ENCODE peak calls at places on chromosome 18, in nine cellular contexts. One of them, this sample, is unnamed.

GRCh38 chr18:62526098-62527025 is 3.5 kb downstream of the ZCCHC2 start:
- DNase-seq in activated T-helper 9 cell treated with anti-CD3 and anti-CD28 coated beads, Interleukin-2, amount 50 U/mL, for 16 hours: peak
- DNase-seq in stimulated activated CD8-positive, alpha-beta memory T cell treated with anti-CD3 and anti-CD28 coated beads, Interleukin-7, amount 100 ng/mL, for 24 hours: peak
- DNase-seq in RWPE1: peak
- DNase-seq in activated naive CD4-positive, alpha-beta T cell treated with anti-CD3 and anti-CD28 coated beads for 36 hours: peak
- DNase-seq in RKO: peak
- DNase-seq in activated T-cell treated with anti-CD3 and anti-CD28 coated beads for 48 hours: peak
- DNase-seq in NAMALWA: peak
- DNase-seq in NCI-H1092 treated with DMSO at 0.1 percent for 48 hours: peak
- DNase-seq in this sample: peak

GRCh38 chr18:14925281-14925709 is 177.3 kb downstream of the ANKRD30B start:
- DNase-seq in activated T-helper 9 cell treated with anti-CD3 and anti-CD28 coated beads, Interleukin-2, amount 50 U/mL, for 16 hours: no peak
- DNase-seq in stimulated activated CD8-positive, alpha-beta memory T cell treated with anti-CD3 and anti-CD28 coated beads, Interleukin-7, amount 100 ng/mL, for 24 hours: no peak
- DNase-seq in RWPE1: no peak
- DNase-seq in activated naive CD4-positive, alpha-beta T cell treated with anti-CD3 and anti-CD28 coated beads for 36 hours: no peak
- DNase-seq in RKO: no peak
- DNase-seq in activated T-cell treated with anti-CD3 and anti-CD28 coated beads for 48 hours: no peak
- DNase-seq in NAMALWA: no peak
- DNase-seq in NCI-H1092 treated with DMSO at 0.1 percent for 48 hours: no peak
- DNase-seq in this sample: no peak

GRCh38 chr18:13235981-13236380 is 17.4 kb downstream of the LDLRAD4 start:
- DNase-seq in activated T-helper 9 cell treated with anti-CD3 and anti-CD28 coated beads, Interleukin-2, amount 50 U/mL, for 16 hours: no peak
- DNase-seq in stimulated activated CD8-positive, alpha-beta memory T cell treated with anti-CD3 and anti-CD28 coated beads, Interleukin-7, amount 100 ng/mL, for 24 hours: no peak
- DNase-seq in RWPE1: no peak
- DNase-seq in activated naive CD4-positive, alpha-beta T cell treated with anti-CD3 and anti-CD28 coated beads for 36 hours: no peak
- DNase-seq in RKO: no peak
- DNase-seq in activated T-cell treated with anti-CD3 and anti-CD28 coated beads for 48 hours: no peak
- DNase-seq in NAMALWA: no peak
- DNase-seq in NCI-H1092 treated with DMSO at 0.1 percent for 48 hours: peak
- DNase-seq in this sample: no peak

GRCh38 chr18:33669589-33669988 is 91.6 kb downstream of the ASXL3 start:
- DNase-seq in activated T-helper 9 cell treated with anti-CD3 and anti-CD28 coated beads, Interleukin-2, amount 50 U/mL, for 16 hours: no peak
- DNase-seq in stimulated activated CD8-positive, alpha-beta memory T cell treated with anti-CD3 and anti-CD28 coated beads, Interleukin-7, amount 100 ng/mL, for 24 hours: no peak
- DNase-seq in RWPE1: no peak
- DNase-seq in activated naive CD4-positive, alpha-beta T cell treated with anti-CD3 and anti-CD28 coated beads for 36 hours: no peak
- DNase-seq in RKO: no peak
- DNase-seq in activated T-cell treated with anti-CD3 and anti-CD28 coated beads for 48 hours: no peak
- DNase-seq in NAMALWA: no peak
- DNase-seq in NCI-H1092 treated with DMSO at 0.1 percent for 48 hours: no peak
- DNase-seq in this sample: no peak

GRCh38 chr18:8704361-8705279 is 736 bp upstream of the MTCL1 start:
- DNase-seq in activated T-helper 9 cell treated with anti-CD3 and anti-CD28 coated beads, Interleukin-2, amount 50 U/mL, for 16 hours: peak
- DNase-seq in stimulated activated CD8-positive, alpha-beta memory T cell treated with anti-CD3 and anti-CD28 coated beads, Interleukin-7, amount 100 ng/mL, for 24 hours: peak
- DNase-seq in RWPE1: peak
- DNase-seq in activated naive CD4-positive, alpha-beta T cell treated with anti-CD3 and anti-CD28 coated beads for 36 hours: peak
- DNase-seq in RKO: peak
- DNase-seq in activated T-cell treated with anti-CD3 and anti-CD28 coated beads for 48 hours: peak
- DNase-seq in NAMALWA: peak
- DNase-seq in NCI-H1092 treated with DMSO at 0.1 percent for 48 hours: peak
- DNase-seq in this sample: peak

GRCh38 chr18:581106-581505 is 926 bp downstream of the CETN1 start:
- DNase-seq in activated T-helper 9 cell treated with anti-CD3 and anti-CD28 coated beads, Interleukin-2, amount 50 U/mL, for 16 hours: no peak
- DNase-seq in stimulated activated CD8-positive, alpha-beta memory T cell treated with anti-CD3 and anti-CD28 coated beads, Interleukin-7, amount 100 ng/mL, for 24 hours: no peak
- DNase-seq in RWPE1: no peak
- DNase-seq in activated naive CD4-positive, alpha-beta T cell treated with anti-CD3 and anti-CD28 coated beads for 36 hours: no peak
- DNase-seq in RKO: no peak
- DNase-seq in activated T-cell treated with anti-CD3 and anti-CD28 coated beads for 48 hours: no peak
- DNase-seq in NAMALWA: no peak
- DNase-seq in NCI-H1092 treated with DMSO at 0.1 percent for 48 hours: no peak
- DNase-seq in this sample: no peak

GRCh38 chr18:12393510-12393909 is 14.2 kb upstream of the PRELID3A start:
- DNase-seq in activated T-helper 9 cell treated with anti-CD3 and anti-CD28 coated beads, Interleukin-2, amount 50 U/mL, for 16 hours: no peak
- DNase-seq in stimulated activated CD8-positive, alpha-beta memory T cell treated with anti-CD3 and anti-CD28 coated beads, Interleukin-7, amount 100 ng/mL, for 24 hours: no peak
- DNase-seq in RWPE1: no peak
- DNase-seq in activated naive CD4-positive, alpha-beta T cell treated with anti-CD3 and anti-CD28 coated beads for 36 hours: no peak
- DNase-seq in RKO: no peak
- DNase-seq in activated T-cell treated with anti-CD3 and anti-CD28 coated beads for 48 hours: no peak
- DNase-seq in NAMALWA: no peak
- DNase-seq in NCI-H1092 treated with DMSO at 0.1 percent for 48 hours: no peak
- DNase-seq in this sample: no peak

GRCh38 chr18:35029770-35030169 is 11.4 kb upstream of the MAPRE2 start:
- DNase-seq in activated T-helper 9 cell treated with anti-CD3 and anti-CD28 coated beads, Interleukin-2, amount 50 U/mL, for 16 hours: no peak
- DNase-seq in stimulated activated CD8-positive, alpha-beta memory T cell treated with anti-CD3 and anti-CD28 coated beads, Interleukin-7, amount 100 ng/mL, for 24 hours: no peak
- DNase-seq in RWPE1: no peak
- DNase-seq in activated naive CD4-positive, alpha-beta T cell treated with anti-CD3 and anti-CD28 coated beads for 36 hours: no peak
- DNase-seq in RKO: no peak
- DNase-seq in activated T-cell treated with anti-CD3 and anti-CD28 coated beads for 48 hours: no peak
- DNase-seq in NAMALWA: peak
- DNase-seq in NCI-H1092 treated with DMSO at 0.1 percent for 48 hours: no peak
- DNase-seq in this sample: no peak

GRCh38 chr18:13570216-13570615 is 156.1 kb downstream of the FAM210A start:
- DNase-seq in activated T-helper 9 cell treated with anti-CD3 and anti-CD28 coated beads, Interleukin-2, amount 50 U/mL, for 16 hours: no peak
- DNase-seq in stimulated activated CD8-positive, alpha-beta memory T cell treated with anti-CD3 and anti-CD28 coated beads, Interleukin-7, amount 100 ng/mL, for 24 hours: no peak
- DNase-seq in RWPE1: no peak
- DNase-seq in activated naive CD4-positive, alpha-beta T cell treated with anti-CD3 and anti-CD28 coated beads for 36 hours: no peak
- DNase-seq in RKO: no peak
- DNase-seq in activated T-cell treated with anti-CD3 and anti-CD28 coated beads for 48 hours: no peak
- DNase-seq in NAMALWA: no peak
- DNase-seq in NCI-H1092 treated with DMSO at 0.1 percent for 48 hours: no peak
- DNase-seq in this sample: no peak

GRCh38 chr18:46096651-46097300 is 1.3 kb downstream of the ATP5F1A start:
- DNase-seq in activated T-helper 9 cell treated with anti-CD3 and anti-CD28 coated beads, Interleukin-2, amount 50 U/mL, for 16 hours: no peak
- DNase-seq in stimulated activated CD8-positive, alpha-beta memory T cell treated with anti-CD3 and anti-CD28 coated beads, Interleukin-7, amount 100 ng/mL, for 24 hours: no peak
- DNase-seq in RWPE1: no peak
- DNase-seq in activated naive CD4-positive, alpha-beta T cell treated with anti-CD3 and anti-CD28 coated beads for 36 hours: no peak
- DNase-seq in RKO: peak
- DNase-seq in activated T-cell treated with anti-CD3 and anti-CD28 coated beads for 48 hours: no peak
- DNase-seq in NAMALWA: peak
- DNase-seq in NCI-H1092 treated with DMSO at 0.1 percent for 48 hours: peak
- DNase-seq in this sample: peak

GRCh38 chr18:59744271-59744721 is 47.1 kb upstream of the CCBE1 start:
- DNase-seq in activated T-helper 9 cell treated with anti-CD3 and anti-CD28 coated beads, Interleukin-2, amount 50 U/mL, for 16 hours: no peak
- DNase-seq in stimulated activated CD8-positive, alpha-beta memory T cell treated with anti-CD3 and anti-CD28 coated beads, Interleukin-7, amount 100 ng/mL, for 24 hours: no peak
- DNase-seq in RWPE1: peak
- DNase-seq in activated naive CD4-positive, alpha-beta T cell treated with anti-CD3 and anti-CD28 coated beads for 36 hours: no peak
- DNase-seq in RKO: peak
- DNase-seq in activated T-cell treated with anti-CD3 and anti-CD28 coated beads for 48 hours: no peak
- DNase-seq in NAMALWA: no peak
- DNase-seq in NCI-H1092 treated with DMSO at 0.1 percent for 48 hours: no peak
- DNase-seq in this sample: peak

GRCh38 chr18:72648079-72648478 is 103.9 kb upstream of the CBLN2 start:
- DNase-seq in activated T-helper 9 cell treated with anti-CD3 and anti-CD28 coated beads, Interleukin-2, amount 50 U/mL, for 16 hours: no peak
- DNase-seq in stimulated activated CD8-positive, alpha-beta memory T cell treated with anti-CD3 and anti-CD28 coated beads, Interleukin-7, amount 100 ng/mL, for 24 hours: no peak
- DNase-seq in RWPE1: no peak
- DNase-seq in activated naive CD4-positive, alpha-beta T cell treated with anti-CD3 and anti-CD28 coated beads for 36 hours: no peak
- DNase-seq in RKO: no peak
- DNase-seq in activated T-cell treated with anti-CD3 and anti-CD28 coated beads for 48 hours: no peak
- DNase-seq in NAMALWA: no peak
- DNase-seq in NCI-H1092 treated with DMSO at 0.1 percent for 48 hours: no peak
- DNase-seq in this sample: no peak

GRCh38 chr18:24995056-24995455 is 356.9 kb downstream of the ZNF521 start:
- DNase-seq in activated T-helper 9 cell treated with anti-CD3 and anti-CD28 coated beads, Interleukin-2, amount 50 U/mL, for 16 hours: no peak
- DNase-seq in stimulated activated CD8-positive, alpha-beta memory T cell treated with anti-CD3 and anti-CD28 coated beads, Interleukin-7, amount 100 ng/mL, for 24 hours: no peak
- DNase-seq in RWPE1: no peak
- DNase-seq in activated naive CD4-positive, alpha-beta T cell treated with anti-CD3 and anti-CD28 coated beads for 36 hours: no peak
- DNase-seq in RKO: peak
- DNase-seq in activated T-cell treated with anti-CD3 and anti-CD28 coated beads for 48 hours: no peak
- DNase-seq in NAMALWA: no peak
- DNase-seq in NCI-H1092 treated with DMSO at 0.1 percent for 48 hours: no peak
- DNase-seq in this sample: no peak

GRCh38 chr18:8303151-8303770 is 306.0 kb upstream of the RAB12 start:
- DNase-seq in activated T-helper 9 cell treated with anti-CD3 and anti-CD28 coated beads, Interleukin-2, amount 50 U/mL, for 16 hours: no peak
- DNase-seq in stimulated activated CD8-positive, alpha-beta memory T cell treated with anti-CD3 and anti-CD28 coated beads, Interleukin-7, amount 100 ng/mL, for 24 hours: no peak
- DNase-seq in RWPE1: no peak
- DNase-seq in activated naive CD4-positive, alpha-beta T cell treated with anti-CD3 and anti-CD28 coated beads for 36 hours: no peak
- DNase-seq in RKO: no peak
- DNase-seq in activated T-cell treated with anti-CD3 and anti-CD28 coated beads for 48 hours: no peak
- DNase-seq in NAMALWA: no peak
- DNase-seq in NCI-H1092 treated with DMSO at 0.1 percent for 48 hours: no peak
- DNase-seq in this sample: no peak

GRCh38 chr18:26803643-26804042 is 61.9 kb downstream of the AQP4 start:
- DNase-seq in activated T-helper 9 cell treated with anti-CD3 and anti-CD28 coated beads, Interleukin-2, amount 50 U/mL, for 16 hours: no peak
- DNase-seq in stimulated activated CD8-positive, alpha-beta memory T cell treated with anti-CD3 and anti-CD28 coated beads, Interleukin-7, amount 100 ng/mL, for 24 hours: no peak
- DNase-seq in RWPE1: no peak
- DNase-seq in activated naive CD4-positive, alpha-beta T cell treated with anti-CD3 and anti-CD28 coated beads for 36 hours: no peak
- DNase-seq in RKO: no peak
- DNase-seq in activated T-cell treated with anti-CD3 and anti-CD28 coated beads for 48 hours: no peak
- DNase-seq in NAMALWA: peak
- DNase-seq in NCI-H1092 treated with DMSO at 0.1 percent for 48 hours: no peak
- DNase-seq in this sample: peak

GRCh38 chr18:74724186-74724585 is 126.5 kb downstream of the ZNF407 start:
- DNase-seq in activated T-helper 9 cell treated with anti-CD3 and anti-CD28 coated beads, Interleukin-2, amount 50 U/mL, for 16 hours: no peak
- DNase-seq in stimulated activated CD8-positive, alpha-beta memory T cell treated with anti-CD3 and anti-CD28 coated beads, Interleukin-7, amount 100 ng/mL, for 24 hours: no peak
- DNase-seq in RWPE1: no peak
- DNase-seq in activated naive CD4-positive, alpha-beta T cell treated with anti-CD3 and anti-CD28 coated beads for 36 hours: no peak
- DNase-seq in RKO: no peak
- DNase-seq in activated T-cell treated with anti-CD3 and anti-CD28 coated beads for 48 hours: no peak
- DNase-seq in NAMALWA: no peak
- DNase-seq in NCI-H1092 treated with DMSO at 0.1 percent for 48 hours: no peak
- DNase-seq in this sample: peak